ENCODE peak calls at places on chromosomes 2 and 18, in six cellular contexts. R, T, I, E, N and M are unnamed samples.
A peak's percentile ranks its signal among the peaks of the same experiment; 100 is the strongest.

GRCh38 chr2:215414674-215415073 is 21.2 kb downstream of the FN1 start:
- DNase-seq in E (no peak), I (no peak), T (no peak), R (no peak), N (no peak), M (no peak)

GRCh38 chr2:176830362-176830761 is 382.2 kb upstream of the HNRNPA3 start:
- DNase-seq in E (peak; percentile 36), R (no peak), N (peak; percentile 33), I (no peak), T (peak; percentile 45), M (no peak)

GRCh38 chr2:237694423-237695194 is 67.2 kb downstream of the LRRFIP1 start:
- DNase-seq in N (peak; percentile 49), R (no peak), I (no peak), E (peak; percentile 88), T (no peak), M (no peak)

GRCh38 chr2:189210250-189211075 is 30.9 kb upstream of the COL5A2 start:
- DNase-seq in R (peak; percentile 97), T (no peak), E (no peak), N (peak; percentile 23), I (no peak), M (no peak)

GRCh38 chr2:234502285-234502918 is 5.5 kb upstream of the ARL4C start:
- DNase-seq in T (no peak), I (no peak), N (no peak), R (peak; percentile 82), E (no peak), M (no peak)

GRCh38 chr2:164620873-164621760 is at the start of gene GRB14:
- DNase-seq in N (no peak), I (no peak), R (peak; percentile 36), E (no peak), T (peak; percentile 70), M (peak; percentile 26)

GRCh38 chr18:76633504-76634259 is 138.6 kb upstream of the ZNF516 start:
- DNase-seq in I (no peak), E (peak; percentile 85), N (no peak), R (no peak), T (no peak), M (no peak)

GRCh38 chr2:36869606-36870005 is 96.7 kb downstream of the STRN start:
- DNase-seq in T (no peak), N (no peak), E (no peak), I (no peak), R (no peak), M (no peak)

GRCh38 chr18:64148988-64149387 is at the start of gene LINC00305:
- DNase-seq in N (no peak), T (no peak), I (no peak), R (no peak), E (no peak), M (no peak)

GRCh38 chr2:43455735-43456642 is 139.8 kb downstream of the THADA start:
- DNase-seq in R (peak; percentile 94), N (no peak), I (no peak), E (peak; percentile 46), T (no peak), M (no peak)

GRCh38 chr2:71339685-71340084 is 8.1 kb downstream of the ZNF638 start:
- DNase-seq in R (no peak), N (no peak), T (no peak), I (no peak), E (no peak), M (no peak)

GRCh38 chr2:172279843-172280242 is 147.5 kb upstream of the ITGA6 start:
- DNase-seq in E (no peak), I (no peak), R (no peak), T (no peak), N (no peak), M (no peak)

GRCh38 chr2:120641366-120641771 is 94.3 kb upstream of the GLI2 start:
- DNase-seq in I (no peak), T (no peak), R (peak; percentile 92), N (no peak), E (no peak), M (no peak)

GRCh38 chr2:68936462-68936861 is 16.2 kb downstream of the GKN2 start:
- DNase-seq in T (no peak), E (no peak), N (no peak), I (no peak), R (peak; percentile 54), M (no peak)

GRCh38 chr18:44497757-44498490 is 182.8 kb upstream of the SETBP1 start:
- DNase-seq in R (no peak), N (no peak), E (no peak), T (no peak), I (no peak), M (no peak)

GRCh38 chr2:177187631-177188312 is 24.8 kb upstream of the HNRNPA3 start:
- DNase-seq in T (no peak), E (peak; percentile 62), R (peak; percentile 84), N (no peak), I (no peak), M (no peak)

GRCh38 chr2:33425660-33426059 is 50.8 kb upstream of the RASGRP3 start:
- DNase-seq in N (no peak), R (peak; percentile 66), E (no peak), I (no peak), T (no peak), M (no peak)

GRCh38 chr2:33265584-33266338 is 210.7 kb upstream of the RASGRP3 start:
- DNase-seq in E (no peak), R (no peak), I (no peak), N (no peak), T (no peak), M (no peak)

GRCh38 chr18:7950380-7951143 is 383.4 kb downstream of the PTPRM start:
- DNase-seq in E (no peak), N (peak; percentile 16), T (no peak), I (no peak), R (peak; percentile 74), M (no peak)

GRCh38 chr18:8412117-8412516 is 197.1 kb upstream of the RAB12 start:
- DNase-seq in I (no peak), T (no peak), E (no peak), R (no peak), N (no peak), M (no peak)

GRCh38 chr2:127000937-127001336 is 102.2 kb downstream of the TEX51 start:
- DNase-seq in I (no peak), N (no peak), E (no peak), R (peak; percentile 40), T (no peak), M (no peak)

GRCh38 chr2:133130548-133131246 is 437.6 kb downstream of the NCKAP5 start:
- DNase-seq in E (no peak), T (no peak), N (no peak), I (no peak), R (no peak), M (no peak)

GRCh38 chr2:33208400-33208799 is 261.6 kb downstream of the LTBP1 start:
- DNase-seq in I (no peak), N (peak; percentile 9), T (no peak), R (no peak), E (no peak), M (no peak)